ENCODE peak calls at places on chromosomes 3 and 15, in four cellular contexts. Z is H4, U is H54, P is HCEC 1CT. G is an unnamed sample.

GRCh38 chr3:3699816-3700633 is 99.2 kb upstream of the LRRN1 start:
- DNase-seq in Z (peak), U (no peak), P (no peak), G (no peak)

GRCh38 chr3:122824465-122825379 is 29.9 kb downstream of the SLC49A4 start:
- DNase-seq in Z (peak), U (no peak), P (peak), G (peak)

GRCh38 chr3:89268059-89268458 is 160.6 kb downstream of the EPHA3 start:
- DNase-seq in Z (no peak), U (no peak), P (no peak), G (no peak)

GRCh38 chr15:34654625-34655024 is 71.2 kb upstream of the GOLGA8B start:
- DNase-seq in Z (no peak), U (no peak), P (no peak), G (no peak)

GRCh38 chr15:34362047-34362773 is 4.8 kb downstream of the LPCAT4 start:
- DNase-seq in Z (no peak), U (no peak), P (no peak), G (no peak)

GRCh38 chr15:39118510-39118909 is 462.4 kb upstream of the THBS1 start:
- DNase-seq in Z (peak), U (no peak), P (peak), G (peak)

GRCh38 chr15:73926191-73927002 is at the start of gene LOXL1:
- DNase-seq in Z (peak), U (peak), P (peak), G (peak)

GRCh38 chr3:43632269-43632733 is 10.5 kb upstream of the ANO10 start:
- DNase-seq in Z (peak), U (peak), P (peak), G (peak)